ENCODE peak calls at places on chromosomes 2 and 18, in five cellular contexts. W is activated CD4-positive, alpha-beta T cell treated with anti-CD3 and anti-CD28 coated beads for 24 hours; P is GM19239; S is stimulated activated CD4-positive, alpha-beta T cell treated with anti-CD3 and anti-CD28 coated beads, TNF-alpha, amount 100 ng/mL, for 24 hours; U is activated T-cell treated with anti-CD3 and anti-CD28 coated beads, Interleukin-2, amount 50 U/mL, for 72 hours. L is an unnamed sample.

GRCh38 chr2:235803028-235803427 is 309.2 kb downstream of the AGAP1 start:
- DNase-seq in W (no peak), P (no peak), S (no peak), U (no peak), L (no peak)

GRCh38 chr2:69915050-69915945 is at the start of gene MXD1:
- DNase-seq in W (no peak), P (no peak), S (no peak), U (peak; percentile 31), L (no peak)

GRCh38 chr2:55118643-55119065 is 68.4 kb upstream of the RTN4 start:
- DNase-seq in W (no peak), P (no peak), S (no peak), U (no peak), L (no peak)

GRCh38 chr2:144078091-144078490 is 441.8 kb downstream of the ZEB2 start:
- DNase-seq in W (no peak), P (no peak), S (no peak), U (no peak), L (no peak)

GRCh38 chr2:230879891-230880290 is 15.1 kb downstream of the ITM2C start:
- DNase-seq in W (no peak), P (no peak), S (no peak), U (no peak), L (no peak)

GRCh38 chr2:125041846-125042245 is 1016.8 kb downstream of the CNTNAP5 start:
- DNase-seq in W (no peak), P (no peak), S (no peak), U (no peak), L (no peak)

GRCh38 chr2:221400411-221400810 is 171.7 kb downstream of the EPHA4 start:
- DNase-seq in W (no peak), P (no peak), S (no peak), U (no peak), L (no peak)

GRCh38 chr2:120914839-120915521 is 179.3 kb downstream of the GLI2 start:
- DNase-seq in W (no peak), P (no peak), S (no peak), U (no peak), L (no peak)

GRCh38 chr18:5058768-5059539 is 138.1 kb downstream of the AKAIN1 start:
- DNase-seq in W (no peak), P (no peak), S (no peak), U (peak; percentile 12), L (no peak)

GRCh38 chr2:164842624-164842966 is 972 bp upstream of the COBLL1 start:
- DNase-seq in W (no peak), P (no peak), S (no peak), U (no peak), L (no peak)

GRCh38 chr2:46416739-46417403 is 62.5 kb upstream of the TMEM247 start:
- DNase-seq in W (no peak), P (no peak), S (no peak), U (no peak), L (no peak)

GRCh38 chr2:172445851-172446250 is 18.5 kb downstream of the ITGA6 start:
- DNase-seq in W (no peak), P (no peak), S (no peak), U (no peak), L (no peak)

GRCh38 chr2:869357-869871 is 81.2 kb upstream of the SNTG2 start:
- DNase-seq in W (no peak), P (no peak), S (no peak), U (no peak), L (no peak)

GRCh38 chr2:33412920-33413319 is 63.5 kb upstream of the RASGRP3 start:
- DNase-seq in W (no peak), P (no peak), S (no peak), U (no peak), L (no peak)